ENCODE peak calls at places on chromosomes 7 and 10, in ten cellular contexts. D is ovary, A is spleen, R is stomach, C is tibial nerve, P is transverse colon, N is uterus, V is A549, W is esophagus squamous epithelium, B is body of pancreas. K is an unnamed sample.
A peak's percentile ranks its signal among the peaks of the same experiment; 100 is the strongest.

GRCh38 chr7:147413243-147413642 is 1177.3 kb upstream of the C7orf33 start:
- DNase-seq in N (no peak), A (no peak), W (no peak), R (no peak), P (no peak), D (no peak), C (no peak), B (no peak), V (no peak), K (no peak)

GRCh38 chr10:8712653-8713052 is 658.2 kb downstream of the GATA3 start:
- DNase-seq in D (no peak), N (no peak), V (no peak), B (no peak), R (no peak), A (no peak), W (no peak), C (no peak), P (no peak), K (no peak)

GRCh38 chr7:934469-935320 is 19.8 kb downstream of the ADAP1 start:
- DNase-seq in P (peak; percentile 5), V (no peak), N (no peak), R (no peak), B (no peak), C (no peak), W (no peak), D (no peak), A (peak; percentile 70), K (peak; percentile 54)

GRCh38 chr7:55019329-55019690 is 493 bp downstream of the EGFR start:
- DNase-seq in V (no peak), R (peak; percentile 78), C (peak; percentile 49), W (no peak), B (peak; percentile 82), P (peak; percentile 74), A (no peak), D (peak; percentile 75), N (peak; percentile 75), K (peak; percentile 92)

GRCh38 chr10:35307297-35307696 is 29.0 kb upstream of the CCNY start:
- DNase-seq in P (no peak), C (no peak), V (peak; percentile 17), N (no peak), B (no peak), R (no peak), A (no peak), D (no peak), W (no peak), K (no peak)

GRCh38 chr10:102347236-102347828 is 48.2 kb upstream of the NFKB2 start:
- DNase-seq in D (no peak), C (peak; percentile 11), V (peak; percentile 76), W (no peak), R (peak; percentile 63), P (peak; percentile 30), B (peak; percentile 47), A (no peak), N (peak; percentile 27), K (peak; percentile 69)

GRCh38 chr10:69403519-69403918 is 13.2 kb downstream of the TACR2 start:
- DNase-seq in A (no peak), P (no peak), B (no peak), R (no peak), V (no peak), D (peak; percentile 33), N (peak; percentile 48), C (no peak), W (no peak), K (no peak)

GRCh38 chr10:130377986-130378545 is 241.9 kb downstream of the GLRX3 start:
- DNase-seq in D (no peak), N (no peak), B (no peak), R (no peak), P (no peak), C (no peak), V (no peak), W (no peak), A (no peak), K (peak; percentile 18)

GRCh38 chr10:110802090-110802489 is 69.6 kb upstream of the PDCD4 start:
- DNase-seq in A (no peak), P (no peak), N (no peak), R (no peak), B (no peak), V (no peak), D (no peak), W (no peak), C (no peak), K (no peak)

GRCh38 chr7:11620406-11620805 is 211.6 kb downstream of the THSD7A start:
- DNase-seq in D (no peak), N (no peak), V (no peak), R (no peak), P (no peak), B (no peak), C (no peak), A (no peak), W (no peak), K (no peak)

GRCh38 chr10:100928039-100928438 is 15.3 kb downstream of the SLF2 start:
- DNase-seq in W (no peak), D (no peak), B (no peak), V (no peak), R (no peak), P (no peak), C (no peak), N (no peak), A (no peak), K (no peak)

GRCh38 chr10:12679636-12680035 is 321.9 kb downstream of the CCDC3 start:
- DNase-seq in V (no peak), W (no peak), C (no peak), R (no peak), N (no peak), P (no peak), B (no peak), D (no peak), A (no peak), K (no peak)

GRCh38 chr10:99346247-99346646 is 17.1 kb downstream of the CNNM1 start:
- DNase-seq in B (no peak), C (no peak), N (no peak), R (no peak), D (no peak), P (no peak), V (peak; percentile 53), W (no peak), A (no peak), K (no peak)

GRCh38 chr7:25952277-25953057 is 199.5 kb upstream of the NFE2L3 start:
- DNase-seq in A (no peak), D (no peak), R (no peak), N (no peak), W (no peak), C (no peak), V (no peak), P (no peak), B (peak; percentile 83), K (no peak)

GRCh38 chr10:94292448-94293118 is 70.2 kb downstream of the NOC3L start:
- DNase-seq in R (peak; percentile 54), D (peak; percentile 20), W (no peak), P (peak; percentile 16), A (no peak), C (peak; percentile 56), N (peak; percentile 28), B (no peak), V (no peak), K (peak; percentile 76)

GRCh38 chr7:36784991-36785940 is 61.0 kb upstream of the AOAH start:
- DNase-seq in B (peak; percentile 20), D (no peak), N (no peak), R (peak; percentile 44), A (peak; percentile 84), V (no peak), W (no peak), P (peak; percentile 65), C (peak; percentile 41), K (peak; percentile 76)

GRCh38 chr10:110852255-110852896 is 19.4 kb upstream of the PDCD4 start:
- DNase-seq in P (no peak), C (no peak), W (no peak), B (peak; percentile 77), R (peak; percentile 71), V (no peak), A (no peak), N (no peak), D (no peak), K (peak; percentile 36)

GRCh38 chr7:138970979-138971378 is 10.2 kb downstream of the KIAA1549 start:
- DNase-seq in B (no peak), P (no peak), C (no peak), D (no peak), W (no peak), R (no peak), A (no peak), V (no peak), N (no peak), K (no peak)

GRCh38 chr7:74042746-74043522 is 15.0 kb downstream of the ELN start:
- DNase-seq in W (no peak), P (no peak), N (peak; percentile 51), A (no peak), V (no peak), R (peak; percentile 65), C (no peak), D (no peak), B (peak; percentile 67), K (no peak)
- H3K4me3 ChIP-seq in W (no peak overlapping the region), P (no peak overlapping the region), N (no peak overlapping the region), A (no peak overlapping the region), V (no peak overlapping the region), R (no peak overlapping the region), C (no peak overlapping the region), D (no peak overlapping the region), B (no peak overlapping the region), K (peak overlapping the region; percentile 24)

GRCh38 chr10:88880287-88881094 is 446 bp downstream of the STAMBPL1 start:
- DNase-seq in C (peak; percentile 70), B (peak; percentile 70), V (peak; percentile 86), R (peak; percentile 86), A (peak; percentile 97), N (peak; percentile 76), D (peak; percentile 75), W (peak; percentile 38), P (peak; percentile 85), K (peak; percentile 89)
- TF ChIP-seq POLR2A in C (peak; percentile 48), B (peak; percentile 75), V (peak; percentile 53), R (no peak), A (peak; percentile 25), N (peak; percentile 38), D (peak; percentile 55), W (no peak), P (peak; percentile 88), K (peak; percentile 27)

GRCh38 chr7:42269161-42269560 is 32.2 kb upstream of the GLI3 start:
- DNase-seq in A (no peak), N (no peak), C (no peak), D (no peak), W (no peak), B (no peak), R (no peak), P (no peak), V (no peak), K (no peak)

GRCh38 chr7:42274052-42274451 is 37.0 kb upstream of the GLI3 start:
- DNase-seq in B (no peak), D (no peak), W (no peak), R (no peak), V (no peak), C (no peak), P (no peak), A (no peak), N (no peak), K (no peak)

GRCh38 chr7:42278360-42278759 is 41.4 kb upstream of the GLI3 start:
- DNase-seq in P (no peak), W (no peak), N (no peak), D (no peak), A (no peak), C (no peak), V (no peak), R (no peak), B (no peak), K (no peak)

GRCh38 chr7:42272793-42273665 is 36.0 kb upstream of the GLI3 start:
- DNase-seq in D (no peak), A (no peak), R (no peak), P (no peak), C (no peak), B (no peak), N (no peak), W (no peak), V (no peak), K (no peak)
- TF ChIP-seq CTCF in D (no peak), A (no peak), R (no peak), P (peak; percentile 25), C (no peak), B (no peak), N (no peak), W (peak; percentile 28), V (no peak), K (peak; percentile 15)

GRCh38 chr10:123149568-123150228 is 1.8 kb downstream of the HMX2 start:
- DNase-seq in N (no peak), P (no peak), W (no peak), V (no peak), B (no peak), R (no peak), D (no peak), A (peak; percentile 79), C (no peak), K (no peak)
- H3K4me3 ChIP-seq in N (peak overlapping the region; percentile 5), P (no peak overlapping the region), W (peak overlapping the region; percentile 19), V (no peak overlapping the region), B (no peak overlapping the region), R (peak overlapping the region; percentile 54), D (no peak overlapping the region), A (peak overlapping the region; percentile 49), C (peak overlapping the region; percentile 31), K (peak overlapping the region; percentile 42)